ENCODE peak calls at places on chromosome 10, in six cellular contexts. D is transverse colon; H is CD4-positive, alpha-beta T cell; O is left colon; K is T-cell; F is HT1080. Z is an unnamed sample.
A peak's percentile ranks its signal among the peaks of the same experiment; 100 is the strongest.

GRCh38 chr10:2619472-2619871 is 447.9 kb upstream of the PFKP start:
- DNase-seq in H (no peak), F (no peak), K (no peak), O (no peak), D (no peak), Z (no peak)

GRCh38 chr10:5656737-5657579 is 9.4 kb downstream of the ASB13 start:
- DNase-seq in O (no peak), F (no peak), K (no peak), D (no peak), H (no peak), Z (no peak)

GRCh38 chr10:86355571-86356038 is 11.0 kb downstream of the GRID1 start:
- DNase-seq in D (peak; percentile 45), O (peak; percentile 50), F (no peak), K (no peak), H (no peak), Z (peak; percentile 56)

GRCh38 chr10:48253970-48254657 is 20.4 kb downstream of the FRMPD2 start:
- DNase-seq in D (no peak), F (peak; percentile 96), H (no peak), O (no peak), K (no peak), Z (no peak)

GRCh38 chr10:86538547-86538946 is 17.0 kb upstream of the WAPL start:
- DNase-seq in F (peak; percentile 37), O (peak; percentile 33), K (no peak), H (no peak), D (peak; percentile 16), Z (peak; percentile 22)

GRCh38 chr10:110352930-110353243 is 48.2 kb upstream of the SMNDC1 start:
- DNase-seq in O (no peak), K (no peak), D (no peak), F (no peak), H (no peak), Z (no peak)

GRCh38 chr10:3861785-3862184 is 76.8 kb upstream of the KLF6 start:
- DNase-seq in H (no peak), D (no peak), F (no peak), O (no peak), K (no peak), Z (no peak)

GRCh38 chr10:104032144-104032775 is 53.4 kb downstream of the COL17A1 start:
- DNase-seq in D (no peak), H (no peak), F (no peak), K (no peak), O (no peak), Z (no peak)

GRCh38 chr10:105797234-105797890 is 1156.3 kb downstream of the SORCS3 start:
- DNase-seq in O (no peak), H (no peak), D (no peak), K (no peak), F (peak; percentile 68), Z (no peak)

GRCh38 chr10:120606051-120606764 is 149.2 kb downstream of the PLPP4 start:
- DNase-seq in K (no peak), O (no peak), H (no peak), F (no peak), D (no peak), Z (no peak)

GRCh38 chr10:122419890-122420623 is 34.4 kb upstream of the ARMS2 start:
- DNase-seq in F (no peak), O (no peak), K (no peak), H (no peak), D (no peak), Z (no peak)

GRCh38 chr10:79243211-79244067 is 103.8 kb upstream of the PPIF start:
- DNase-seq in D (peak; percentile 63), O (peak; percentile 58), F (no peak), H (peak; percentile 21), K (peak; percentile 53), Z (peak; percentile 68)

GRCh38 chr10:24463683-24464426 is 254.9 kb downstream of the KIAA1217 start:
- DNase-seq in O (peak; percentile 58), D (peak; percentile 48), H (no peak), F (peak; percentile 87), K (no peak), Z (no peak)

GRCh38 chr10:43939939-43940810 is 291.5 kb upstream of the ZNF32 start:
- DNase-seq in F (no peak), O (no peak), D (no peak), H (no peak), K (no peak), Z (no peak)

Z was measured in testis.